ENCODE peak calls at places on chromosome 20, in four cellular contexts. G is psoas muscle, Z is left lung, U is transverse colon. B is an unnamed sample.

GRCh38 chr20:24785141-24785924 is 163.7 kb upstream of the CST7 start:
- DNase-seq in G (no peak), Z (no peak), U (no peak), B (peak; percentile 54)

GRCh38 chr20:47501483-47502270 is at the start of gene NCOA3:
- DNase-seq in G (peak; percentile 96), Z (peak; percentile 96), U (peak; percentile 96), B (peak; percentile 76)

GRCh38 chr20:48771542-48771941 is 56.3 kb downstream of the PREX1 start:
- DNase-seq in G (no peak), Z (no peak), U (no peak), B (no peak)

GRCh38 chr20:5569021-5569420 is 181.2 kb upstream of the SHLD1 start:
- DNase-seq in G (no peak), Z (no peak), U (peak; percentile 42), B (peak; percentile 26)

GRCh38 chr20:59515013-59515905 is 89.1 kb upstream of the PHACTR3 start:
- DNase-seq in G (peak; percentile 76), Z (peak; percentile 62), U (peak; percentile 73), B (no peak)

GRCh38 chr20:3862333-3862732 is 15.7 kb downstream of the MAVS start:
- DNase-seq in G (no peak), Z (no peak), U (no peak), B (no peak)

GRCh38 chr20:42152570-42152969 is 534.4 kb upstream of the CHD6 start:
- DNase-seq in G (no peak), Z (no peak), U (no peak), B (no peak)

GRCh38 chr20:15379897-15380296 is 1042.5 kb upstream of the FLRT3 start:
- DNase-seq in G (no peak), Z (no peak), U (no peak), B (no peak)

GRCh38 chr20:43653966-43654365 is 12.9 kb upstream of the MYBL2 start:
- DNase-seq in G (no peak), Z (no peak), U (no peak), B (no peak)

GRCh38 chr20:47262365-47263013 is 94.0 kb downstream of the ZMYND8 start:
- DNase-seq in G (peak; percentile 59), Z (no peak), U (no peak), B (no peak)

GRCh38 chr20:14189794-14190402 is 147.5 kb downstream of the FLRT3 start:
- DNase-seq in G (no peak), Z (no peak), U (no peak), B (peak; percentile 26)

GRCh38 chr20:34427331-34427730 is 64.3 kb downstream of the ITCH start:
- DNase-seq in G (no peak), Z (no peak), U (no peak), B (no peak)

GRCh38 chr20:5357942-5358341 is 41.2 kb upstream of the PROKR2 start:
- DNase-seq in G (no peak), Z (no peak), U (no peak), B (no peak)

GRCh38 chr20:40703981-40704530 is 15.0 kb upstream of the MAFB start:
- DNase-seq in G (no peak), Z (no peak), U (no peak), B (no peak)

GRCh38 chr20:12554416-12554815 is 454.4 kb upstream of the SPTLC3 start:
- DNase-seq in G (no peak), Z (no peak), U (no peak), B (no peak)

GRCh38 chr20:51065615-51066014 is 42.7 kb upstream of the KCNG1 start:
- DNase-seq in G (no peak), Z (no peak), U (no peak), B (no peak)

GRCh38 chr20:38304845-38305447 is 990 bp downstream of the BPI start:
- DNase-seq in G (peak; percentile 76), Z (peak; percentile 62), U (no peak), B (no peak)

GRCh38 chr20:1210501-1210900 is 7.2 kb downstream of the C20orf202 start:
- DNase-seq in G (no peak), Z (no peak), U (no peak), B (no peak)

GRCh38 chr20:18647777-18648176 is 59.9 kb downstream of the DTD1 start:
- DNase-seq in G (no peak), Z (no peak), U (no peak), B (no peak)

GRCh38 chr20:12916699-12917098 is 92.1 kb upstream of the SPTLC3 start:
- DNase-seq in G (no peak), Z (no peak), U (no peak), B (no peak)

GRCh38 chr20:5168582-5169396 is 42.0 kb downstream of the CDS2 start:
- DNase-seq in G (no peak), Z (no peak), U (no peak), B (no peak)

GRCh38 chr20:53738039-53738944 is 144.7 kb upstream of the ZNF217 start:
- DNase-seq in G (peak; percentile 66), Z (peak; percentile 75), U (peak; percentile 47), B (peak; percentile 36)

GRCh38 chr20:58852559-58853271 is at the start of gene GNAS:
- DNase-seq in G (peak; percentile 83), Z (peak; percentile 49), U (peak; percentile 62), B (peak; percentile 19)

GRCh38 chr20:44138859-44139258 is 48.1 kb downstream of the JPH2 start:
- DNase-seq in G (peak; percentile 71), Z (no peak), U (no peak), B (no peak)

GRCh38 chr20:2858591-2858990 is 14.7 kb upstream of the PTPRA start:
- DNase-seq in G (no peak), Z (no peak), U (no peak), B (no peak)

GRCh38 chr20:53291548-53291947 is 302.1 kb downstream of the ZNF217 start:
- DNase-seq in G (no peak), Z (no peak), U (no peak), B (no peak)

GRCh38 chr20:4702562-4703280 is 19.0 kb upstream of the PRND start:
- DNase-seq in G (no peak), Z (no peak), U (no peak), B (no peak)

GRCh38 chr20:52035977-52036376 is 155.6 kb downstream of the ZFP64 start:
- DNase-seq in G (no peak), Z (no peak), U (no peak), B (no peak)

GRCh38 chr20:58048096-58048702 is 180.3 kb downstream of the ANKRD60 start:
- DNase-seq in G (no peak), Z (no peak), U (no peak), B (peak; percentile 71)

GRCh38 chr20:41139227-41140093 is 2.1 kb downstream of the PLCG1 start:
- DNase-seq in G (no peak), Z (peak; percentile 5), U (peak; percentile 5), B (no peak)

GRCh38 chr20:37513764-37514359 is 7.2 kb upstream of the NNAT start:
- DNase-seq in G (no peak), Z (no peak), U (no peak), B (no peak)

GRCh38 chr20:1166963-1167720 is 17.6 kb downstream of the TMEM74B start:
- DNase-seq in G (no peak), Z (no peak), U (no peak), B (no peak)

GRCh38 chr20:3042621-3043020 is 801 bp upstream of the GNRH2 start:
- DNase-seq in G (peak; percentile 78), Z (no peak), U (no peak), B (no peak)

GRCh38 chr20:45404438-45404837 is 3.7 kb upstream of the DBNDD2 start:
- DNase-seq in G (no peak), Z (no peak), U (no peak), B (no peak)

GRCh38 chr20:45406260-45407066 is 1.6 kb upstream of the DBNDD2 start:
- DNase-seq in G (peak; percentile 90), Z (peak; percentile 76), U (peak; percentile 84), B (no peak)

GRCh38 chr20:45400346-45401031 is 7.6 kb upstream of the DBNDD2 start:
- DNase-seq in G (no peak), Z (no peak), U (no peak), B (no peak)

GRCh38 chr20:45405566-45406259 is 2.4 kb upstream of the DBNDD2 start:
- DNase-seq in G (peak; percentile 63), Z (no peak), U (peak; percentile 66), B (no peak)

DNA sequence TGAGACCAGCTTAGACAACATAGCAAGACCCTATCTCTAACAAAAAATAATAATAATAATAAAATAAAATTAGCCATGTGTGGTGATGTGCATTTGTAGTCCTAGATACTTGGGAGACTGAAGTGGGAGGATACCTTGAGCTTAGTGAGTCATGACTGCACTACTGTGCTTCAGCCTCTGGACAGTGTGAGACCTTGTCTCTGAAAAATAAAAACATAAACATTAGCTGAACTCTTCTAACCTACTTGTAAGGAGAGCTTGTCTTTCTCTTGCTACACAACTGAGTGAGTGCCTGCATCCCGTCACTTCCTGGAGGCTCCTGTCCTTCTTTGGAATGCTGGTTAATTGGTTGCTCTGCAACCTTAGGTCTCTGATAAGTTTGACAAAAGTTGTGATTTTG is 5.1 kb upstream of the DBNDD2 start:
- DNase-seq in G (no peak), Z (no peak), U (no peak), B (no peak)
- TF ChIP-seq CTCF in G (no peak), Z (no peak), U (no peak), B (no peak)

GRCh38 chr20:64064145-64064698 is 1.2 kb downstream of the TCEA2 start:
- DNase-seq in G (no peak), Z (no peak), U (no peak), B (no peak)
- H3K4me3 ChIP-seq in G (peak overlapping the region; percentile 97), Z (no peak overlapping the region), U (no peak overlapping the region), B (peak overlapping the region; percentile 83)

DNA sequence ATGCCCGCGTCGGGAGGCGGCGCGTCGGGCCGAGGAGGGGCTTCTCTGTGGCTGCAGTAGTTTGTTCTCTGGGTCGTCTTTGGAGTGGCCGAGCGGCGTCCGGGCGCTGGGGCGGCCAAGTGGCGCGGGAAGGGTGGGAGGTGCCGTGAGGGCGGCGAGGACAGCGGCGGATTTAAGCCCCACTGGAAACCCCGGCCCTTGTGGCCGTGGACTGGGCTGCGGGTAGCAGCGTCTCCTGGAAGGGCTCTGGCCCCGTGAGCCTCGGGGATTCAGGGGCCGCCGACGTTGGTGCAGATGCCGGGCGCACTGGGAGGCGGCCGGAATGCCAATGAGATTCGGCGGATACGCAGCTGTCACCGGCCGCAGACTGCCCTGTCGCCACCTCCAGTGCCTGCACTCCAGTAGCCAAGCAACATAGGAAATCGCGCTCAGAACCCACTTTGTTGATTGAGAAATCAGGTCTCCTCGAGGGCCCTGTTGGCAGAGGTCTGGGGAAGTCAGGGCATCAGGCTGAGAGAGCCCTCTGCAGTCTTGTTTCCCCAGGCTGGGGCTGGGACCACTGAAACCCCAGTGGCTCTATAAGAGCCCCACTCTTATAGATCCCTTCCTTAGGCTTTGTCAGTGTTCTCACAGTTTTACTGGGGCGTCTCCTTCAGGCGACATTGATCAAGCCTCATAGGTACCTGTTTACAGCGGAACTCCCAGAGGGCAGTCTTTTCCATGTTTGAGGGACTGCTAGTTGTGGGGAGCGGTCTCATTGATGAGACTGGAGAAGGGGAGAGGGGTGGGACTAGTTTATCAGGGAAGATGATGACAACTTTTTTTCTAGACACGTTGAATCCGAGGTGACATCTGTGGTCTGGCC is 642 bp downstream of the GZF1 start:
- DNase-seq in G (peak; percentile 77), Z (peak; percentile 66), U (peak; percentile 45), B (no peak)
- TF ChIP-seq CTCF in G (no peak), Z (no peak), U (no peak), B (no peak)

GRCh38 chr20:21505161-21505809 is 8.6 kb downstream of the NKX2-2 start:
- DNase-seq in G (peak; percentile 77), Z (peak; percentile 53), U (peak; percentile 69), B (no peak)
- H3K4me3 ChIP-seq in G (peak overlapping the region; percentile 62), Z (no peak overlapping the region), U (peak overlapping the region; percentile 30), B (peak overlapping the region; percentile 30)

B was measured in astrocyte of the cerebellum.